ENCODE peak calls at places on chromosome 1, in nine cellular contexts. X is foreskin fibroblast, E is esophagus squamous epithelium, A is lower lobe of right lung, I is KG1, R is EL, J is AML-193, D is NCI-H2227 treated with DMSO at 0.1 percent for 48 hours, B is GM04503. T is an unnamed sample.

GRCh38 chr1:204842892-204843291 is 27.8 kb upstream of the NFASC start:
- DNase-seq in X (peak), E (no peak), A (no peak), I (no peak), R (peak), J (no peak), D (no peak), B (no peak), T (peak)

GRCh38 chr1:36217667-36218066 is 6.6 kb upstream of the THRAP3 start:
- DNase-seq in X (peak), E (no peak), A (no peak), I (no peak), R (peak), J (no peak), D (no peak), B (no peak), T (no peak)

GRCh38 chr1:10824821-10825540 is 28.5 kb upstream of the CASZ1 start:
- DNase-seq in X (peak), E (no peak), A (no peak), I (no peak), R (peak), J (no peak), D (no peak), B (peak), T (peak)

GRCh38 chr1:199403421-199404116 is 623.9 kb upstream of the NR5A2 start:
- DNase-seq in X (peak), E (no peak), A (no peak), I (no peak), R (peak), J (peak), D (no peak), B (peak), T (peak)

GRCh38 chr1:245874942-245875580 is 632.0 kb downstream of the SMYD3 start:
- DNase-seq in X (peak), E (no peak), A (peak), I (no peak), R (peak), J (no peak), D (no peak), B (peak), T (peak)

GRCh38 chr1:227927971-227928741 is 19.6 kb downstream of the WNT9A start:
- DNase-seq in X (no peak), E (no peak), A (peak), I (no peak), R (no peak), J (no peak), D (no peak), B (no peak), T (no peak)

GRCh38 chr1:28812669-28813468 is 899 bp downstream of the OPRD1 start:
- DNase-seq in X (no peak), E (no peak), A (no peak), I (no peak), R (no peak), J (no peak), D (no peak), B (no peak), T (no peak)

GRCh38 chr1:22537441-22538139 is 25.7 kb upstream of the EPHA8 start:
- DNase-seq in X (no peak), E (no peak), A (no peak), I (no peak), R (no peak), J (no peak), D (no peak), B (no peak), T (no peak)

GRCh38 chr1:109478806-109479205 is 4.9 kb upstream of the ATXN7L2 start:
- DNase-seq in X (no peak), E (no peak), A (no peak), I (no peak), R (no peak), J (no peak), D (no peak), B (no peak), T (no peak)

GRCh38 chr1:84037758-84038611 is 39.1 kb upstream of the TTLL7 start:
- DNase-seq in X (no peak), E (no peak), A (no peak), I (no peak), R (no peak), J (no peak), D (no peak), B (no peak), T (no peak)

GRCh38 chr1:154191990-154192450 is at the start of gene TPM3:
- DNase-seq in X (no peak), E (no peak), A (no peak), I (no peak), R (no peak), J (peak), D (no peak), B (no peak), T (no peak)

GRCh38 chr1:109659997-109660755 is 4.3 kb downstream of the GSTM4 start:
- DNase-seq in X (no peak), E (no peak), A (no peak), I (no peak), R (no peak), J (no peak), D (no peak), B (no peak), T (no peak)